ENCODE peak calls at places on chromosomes 12 and 14, in seven cellular contexts. U is HepG2, L is HCT116, T is GM12878, Z is K562, H is H1, E is SK-N-SH. J is an unnamed sample.

GRCh38 chr14:63673882-63674497 is 32.3 kb upstream of the WDR89 start:
- DNase-seq in U (no peak), L (no peak), Z (no peak), H (no peak), E (no peak), T (no peak), J (no peak)

GRCh38 chr14:100658514-100658886 is 68.2 kb upstream of the DLK1 start:
- DNase-seq in Z (peak; percentile 35), T (no peak), U (peak; percentile 54), H (no peak), E (no peak), L (no peak), J (no peak)

GRCh38 chr12:119780786-119781434 is 96.2 kb downstream of the CIT start:
- DNase-seq in Z (peak; percentile 45), H (peak; percentile 50), L (peak; percentile 39), U (peak; percentile 37), T (no peak), E (peak; percentile 59), J (no peak)

GRCh38 chr14:93691042-93691780 is 97.1 kb downstream of the PRIMA1 start:
- DNase-seq in H (no peak), L (no peak), Z (no peak), E (no peak), U (no peak), T (no peak), J (no peak)

GRCh38 chr12:93563807-93564538 is 8.5 kb upstream of the SOCS2 start:
- DNase-seq in Z (peak; percentile 47), L (peak; percentile 59), T (no peak), H (no peak), E (no peak), U (peak; percentile 100), J (peak; percentile 98)

GRCh38 chr14:51208982-51209381 is 31.1 kb upstream of the TMX1 start:
- DNase-seq in Z (no peak), L (no peak), E (no peak), H (no peak), U (no peak), T (no peak), J (no peak)

GRCh38 chr14:36738269-36738668 is 76.6 kb downstream of the PAX9 start:
- DNase-seq in H (no peak), Z (no peak), L (no peak), T (no peak), U (no peak), E (no peak), J (no peak)

GRCh38 chr12:32587536-32588346 is 91.4 kb upstream of the DNM1L start:
- DNase-seq in E (no peak), T (no peak), H (no peak), L (no peak), U (no peak), Z (no peak), J (no peak)

GRCh38 chr14:28671425-28671824 is 95.2 kb upstream of the FOXG1 start:
- DNase-seq in L (no peak), U (no peak), E (no peak), T (no peak), Z (no peak), H (no peak), J (no peak)

GRCh38 chr12:50862316-50862715 is 19.6 kb downstream of the TMPRSS12 start:
- DNase-seq in Z (no peak), L (no peak), E (no peak), H (no peak), T (no peak), U (no peak), J (peak; percentile 8)

GRCh38 chr14:30108975-30109700 is 181.5 kb upstream of the PRKD1 start:
- DNase-seq in U (no peak), Z (no peak), T (no peak), L (no peak), H (no peak), E (no peak), J (no peak)

GRCh38 chr12:102948941-102949352 is 8.5 kb upstream of the ASCL1 start:
- DNase-seq in L (peak; percentile 23), E (peak; percentile 61), Z (peak; percentile 45), H (peak; percentile 94), T (no peak), U (peak; percentile 10), J (peak; percentile 30)

DNA sequence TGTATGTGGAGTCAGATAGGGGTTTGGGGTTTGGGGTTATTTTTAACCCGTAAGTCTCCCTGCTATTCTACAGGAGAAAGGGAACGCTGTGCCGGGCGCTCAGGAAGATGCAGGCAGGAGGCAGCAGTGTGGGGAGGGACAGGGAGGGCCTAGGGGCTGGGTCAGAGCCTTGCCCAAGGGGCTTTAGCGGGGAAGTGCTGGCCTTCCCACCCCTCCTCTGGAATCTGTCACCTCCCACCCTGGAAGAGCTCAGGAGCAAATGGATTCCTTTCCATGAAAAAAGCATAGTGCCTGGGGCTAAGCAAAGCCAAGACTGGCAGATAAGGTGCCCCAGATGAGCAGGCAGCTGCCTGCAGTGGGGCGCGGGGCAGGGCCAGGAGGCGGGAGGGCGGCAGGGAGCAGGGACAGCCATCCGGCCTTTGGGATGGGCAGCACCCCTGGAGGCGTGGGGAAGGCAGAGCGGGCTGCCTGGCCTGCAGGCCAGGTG is 7.3 kb upstream of the INF2 start:
- DNase-seq in U (no peak), Z (no peak), L (no peak), E (peak; percentile 81), H (peak; percentile 81), T (no peak), J (no peak)
- H3K27ac ChIP-seq in U (no peak overlapping the region), Z (no peak overlapping the region), L (peak overlapping the region; percentile 98), E (peak overlapping the region; percentile 73), H (no peak overlapping the region), T (no peak overlapping the region), J (peak overlapping the region; percentile 97)

GRCh38 chr12:121461048-121461447 is 61.1 kb downstream of the RNF34 start:
- DNase-seq in T (no peak), L (no peak), Z (no peak), H (no peak), E (no peak), U (no peak), J (no peak)
- TF ChIP-seq SIN3A in T (no peak), L (no peak), Z (no peak), H (no peak), E (no peak), U (no peak), J (no peak)

DNA sequence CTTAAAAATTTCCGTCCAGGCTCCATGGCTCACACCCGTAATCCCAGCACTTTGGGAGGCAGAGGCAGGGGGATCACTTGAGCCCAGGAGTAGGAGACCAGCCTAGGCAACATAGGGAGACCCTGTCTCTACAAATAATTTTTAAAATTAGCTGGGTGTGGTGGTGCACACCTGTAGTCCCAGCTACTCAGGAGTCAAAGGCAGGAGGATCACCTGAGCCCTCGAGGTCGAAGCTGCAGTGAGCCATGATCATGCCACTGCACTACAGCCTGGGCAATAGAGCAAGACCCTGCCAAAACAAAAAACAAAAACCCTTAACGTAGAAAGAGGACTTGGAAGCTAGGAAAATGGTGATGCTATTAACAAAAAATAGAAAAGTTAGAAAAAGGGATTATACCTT is 2.0 kb upstream of the HECTD1 start:
- DNase-seq in H (no peak), L (no peak), T (no peak), U (no peak), E (no peak), Z (no peak), J (no peak)
- H3K4me1 ChIP-seq in H (no peaks in the 10 kb centered on the region), L (peaks cover 18% of the 10 kb centered on the region), T (peaks cover 8% of the 10 kb centered on the region), U (peaks cover 25% of the 10 kb centered on the region), E (peaks cover 17% of the 10 kb centered on the region), Z (peaks cover 6% of the 10 kb centered on the region), J (peaks cover 5% of the 10 kb centered on the region)

GRCh38 chr14:95507701-95508103 is 8.7 kb downstream of the SYNE3 start:
- DNase-seq in Z (no peak), E (peak; percentile 55), T (no peak), U (no peak), H (no peak), L (no peak), J (no peak)

GRCh38 chr14:95507174-95507573 is 9.3 kb downstream of the SYNE3 start:
- DNase-seq in T (no peak), H (no peak), L (no peak), E (no peak), Z (peak; percentile 62), U (no peak), J (no peak)

GRCh38 chr14:95510804-95511203 is 5.6 kb downstream of the SYNE3 start:
- DNase-seq in L (no peak), T (no peak), Z (no peak), E (no peak), U (no peak), H (no peak), J (no peak)

GRCh38 chr14:95509512-95509911 is 6.9 kb downstream of the SYNE3 start:
- DNase-seq in Z (no peak), H (no peak), T (no peak), E (no peak), U (no peak), L (no peak), J (no peak)

GRCh38 chr14:95508377-95508776 is 8.1 kb downstream of the SYNE3 start:
- DNase-seq in Z (no peak), H (no peak), U (no peak), E (no peak), L (no peak), T (no peak), J (no peak)
- H3K27ac ChIP-seq in Z (no peak overlapping the region), H (no peak overlapping the region), U (no peak overlapping the region), E (peak overlapping the region; percentile 83), L (peak overlapping the region; percentile 5), T (peak overlapping the region; percentile 50), J (no peak overlapping the region)

DNA sequence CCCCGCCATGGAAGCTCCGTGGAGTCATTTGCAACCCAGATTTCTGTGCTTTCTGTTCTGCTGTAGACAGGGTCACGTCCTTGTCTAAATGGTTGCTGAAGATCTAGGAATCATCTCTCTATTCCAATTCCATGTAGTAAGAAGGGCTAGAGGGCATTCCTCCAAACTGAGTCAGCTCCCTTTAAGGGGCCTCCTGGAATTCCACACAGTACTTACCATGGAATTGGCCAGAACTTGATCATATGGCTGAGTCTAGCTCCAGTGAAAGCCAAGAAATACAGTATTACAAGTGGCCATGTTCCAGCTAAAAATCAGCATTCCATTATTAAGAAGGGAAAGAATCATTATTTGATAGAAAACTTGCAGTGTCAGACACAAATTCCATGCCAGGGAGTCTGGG is 171.9 kb downstream of the PRKCH start:
- DNase-seq in T (no peak), L (no peak), E (no peak), H (no peak), U (no peak), Z (no peak), J (no peak)
- TF ChIP-seq SIN3A in T (no peak), L (no peak), E (no peak), H (no peak), U (no peak), Z (no peak), J (no peak)

DNA sequence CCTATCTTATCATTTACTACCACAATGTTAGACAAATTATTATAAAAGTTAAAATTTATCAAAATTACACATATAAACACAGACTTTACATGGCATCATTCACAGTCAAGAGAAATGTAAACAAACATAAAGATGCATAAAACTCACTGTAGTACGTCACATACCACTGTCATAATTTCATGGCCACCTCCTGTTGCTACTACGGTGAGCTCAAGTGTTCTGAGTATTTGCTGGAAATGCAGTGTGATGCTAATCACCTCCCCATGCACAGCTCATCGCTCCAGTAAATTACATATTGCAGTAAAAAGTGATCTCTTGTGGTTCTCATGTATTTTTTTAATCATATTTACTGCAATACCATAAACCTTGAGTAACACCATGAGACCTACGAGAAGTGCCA is 247.7 kb upstream of the SFSWAP start:
- DNase-seq in Z (no peak), H (no peak), U (no peak), T (no peak), L (no peak), E (no peak), J (no peak)
- H3K4me1 ChIP-seq in Z (peaks cover 4% of the 10 kb centered on the region), H (no peaks in the 10 kb centered on the region), U (no peaks in the 10 kb centered on the region), T (no peaks in the 10 kb centered on the region), L (no peaks in the 10 kb centered on the region), E (no peaks in the 10 kb centered on the region), J (no peaks in the 10 kb centered on the region)